ENCODE peak calls at places on chromosomes 2 and 18, in nine cellular contexts. X, B, J, H, N, M, F, T and W are unnamed samples.

GRCh38 chr2:234412726-234413125 is 84.2 kb downstream of the ARL4C start:
- DNase-seq in X (no peak), B (no peak), J (no peak), H (no peak), N (no peak), M (peak; percentile 71), F (no peak), T (peak; percentile 59), W (no peak)

GRCh38 chr2:85400541-85400940 is 9.6 kb downstream of the CAPG start:
- DNase-seq in X (no peak), B (no peak), J (no peak), H (peak; percentile 6), N (no peak), M (no peak), F (no peak), T (no peak), W (no peak)

GRCh38 chr2:168404764-168405163 is 51.3 kb upstream of the CERS6 start:
- DNase-seq in X (no peak), B (no peak), J (no peak), H (no peak), N (no peak), M (no peak), F (no peak), T (no peak), W (no peak)

GRCh38 chr2:195737531-195738162 is 80.6 kb downstream of the SLC39A10 start:
- DNase-seq in X (no peak), B (no peak), J (no peak), H (no peak), N (no peak), M (peak; percentile 20), F (no peak), T (no peak), W (no peak)

GRCh38 chr18:58891753-58892152 is 27.1 kb downstream of the ZNF532 start:
- DNase-seq in X (no peak), B (no peak), J (no peak), H (no peak), N (no peak), M (no peak), F (no peak), T (no peak), W (no peak)

GRCh38 chr2:173118385-173118784 is 42.7 kb downstream of the MAP3K20 start:
- DNase-seq in X (no peak), B (no peak), J (no peak), H (no peak), N (no peak), M (no peak), F (no peak), T (no peak), W (no peak)

GRCh38 chr2:64204006-64204632 is 59.9 kb upstream of the PELI1 start:
- DNase-seq in X (no peak), B (no peak), J (peak; percentile 17), H (peak; percentile 75), N (no peak), M (peak; percentile 41), F (no peak), T (no peak), W (peak; percentile 33)

GRCh38 chr2:20421988-20422678 is 24.7 kb upstream of the RHOB start:
- DNase-seq in X (no peak), B (no peak), J (no peak), H (no peak), N (peak; percentile 65), M (peak; percentile 92), F (no peak), T (no peak), W (no peak)

GRCh38 chr2:8154936-8155335 is 526.9 kb upstream of the ID2 start:
- DNase-seq in X (no peak), B (no peak), J (no peak), H (no peak), N (no peak), M (peak; percentile 65), F (no peak), T (no peak), W (peak; percentile 6)

GRCh38 chr2:207432471-207432870 is 97.3 kb upstream of the CREB1 start:
- DNase-seq in X (no peak), B (no peak), J (no peak), H (no peak), N (no peak), M (peak; percentile 48), F (no peak), T (no peak), W (no peak)

GRCh38 chr2:75920721-75921551 is 210.2 kb upstream of the GCFC2 start:
- DNase-seq in X (no peak), B (peak; percentile 29), J (no peak), H (no peak), N (no peak), M (no peak), F (no peak), T (no peak), W (no peak)

GRCh38 chr2:69615969-69616368 is 27.6 kb downstream of the AAK1 start:
- DNase-seq in X (no peak), B (no peak), J (no peak), H (no peak), N (no peak), M (no peak), F (no peak), T (no peak), W (no peak)

GRCh38 chr2:152372438-152372984 is 37.5 kb downstream of the FMNL2 start:
- DNase-seq in X (no peak), B (no peak), J (no peak), H (no peak), N (no peak), M (no peak), F (no peak), T (no peak), W (no peak)

GRCh38 chr2:157692768-157693167 is 64.1 kb upstream of the ACVR1C start:
- DNase-seq in X (no peak), B (no peak), J (no peak), H (no peak), N (peak; percentile 20), M (peak; percentile 59), F (no peak), T (no peak), W (no peak)

GRCh38 chr2:148058641-148059040 is 37.8 kb downstream of the MBD5 start:
- DNase-seq in X (no peak), B (no peak), J (no peak), H (no peak), N (no peak), M (peak; percentile 3), F (no peak), T (no peak), W (no peak)

GRCh38 chr2:205290299-205290698 is 392.0 kb upstream of the NRP2 start:
- DNase-seq in X (no peak), B (no peak), J (no peak), H (no peak), N (no peak), M (no peak), F (no peak), T (no peak), W (no peak)

GRCh38 chr2:241763551-241764271 is 12.9 kb upstream of the GAL3ST2 start:
- DNase-seq in X (no peak), B (no peak), J (no peak), H (no peak), N (no peak), M (no peak), F (no peak), T (no peak), W (no peak)

GRCh38 chr2:241553981-241554380 is 4.6 kb upstream of the BOK start:
- DNase-seq in X (no peak), B (no peak), J (no peak), H (no peak), N (no peak), M (no peak), F (peak; percentile 77), T (no peak), W (no peak)

GRCh38 chr2:30231726-30232026 is 342 bp downstream of the LBH start:
- DNase-seq in X (no peak), B (no peak), J (no peak), H (no peak), N (no peak), M (no peak), F (no peak), T (no peak), W (peak; percentile 31)

GRCh38 chr2:86615596-86615995 is 8.1 kb downstream of the RNF103 start:
- DNase-seq in X (no peak), B (no peak), J (no peak), H (no peak), N (no peak), M (no peak), F (no peak), T (no peak), W (no peak)

GRCh38 chr2:30417253-30417652 is 29.8 kb upstream of the LCLAT1 start:
- DNase-seq in X (no peak), B (no peak), J (no peak), H (no peak), N (no peak), M (peak; percentile 52), F (no peak), T (no peak), W (no peak)

GRCh38 chr18:62413189-62413588 is 88.1 kb downstream of the TNFRSF11A start:
- DNase-seq in X (no peak), B (no peak), J (no peak), H (no peak), N (no peak), M (no peak), F (no peak), T (no peak), W (no peak)

GRCh38 chr2:170396799-170397459 is 219.0 kb downstream of the MYO3B start:
- DNase-seq in X (peak; percentile 23), B (no peak), J (no peak), H (peak; percentile 25), N (peak; percentile 18), M (peak; percentile 8), F (no peak), T (no peak), W (no peak)

GRCh38 chr2:158969717-158970521 is 1.5 kb downstream of the TANC1 start:
- DNase-seq in X (no peak), B (peak; percentile 67), J (no peak), H (no peak), N (peak; percentile 23), M (peak; percentile 34), F (no peak), T (peak; percentile 37), W (no peak)

GRCh38 chr18:52452427-52452826 is 112.4 kb downstream of the DCC start:
- DNase-seq in X (no peak), B (no peak), J (no peak), H (no peak), N (no peak), M (no peak), F (no peak), T (no peak), W (no peak)

GRCh38 chr2:20615046-20615465 is 35.8 kb downstream of the HS1BP3 start:
- DNase-seq in X (no peak), B (no peak), J (no peak), H (no peak), N (no peak), M (no peak), F (peak; percentile 76), T (no peak), W (no peak)

GRCh38 chr2:186459009-186459408 is 27.1 kb upstream of the ZC3H15 start:
- DNase-seq in X (peak; percentile 10), B (no peak), J (no peak), H (no peak), N (no peak), M (peak; percentile 44), F (no peak), T (peak; percentile 49), W (no peak)

GRCh38 chr2:188600536-188601210 is 309.0 kb downstream of the GULP1 start:
- DNase-seq in X (no peak), B (no peak), J (no peak), H (no peak), N (no peak), M (peak; percentile 34), F (no peak), T (no peak), W (no peak)

GRCh38 chr2:41906325-41906700 is 141.5 kb upstream of the PKDCC start:
- DNase-seq in X (no peak), B (no peak), J (no peak), H (no peak), N (no peak), M (peak; percentile 25), F (no peak), T (no peak), W (no peak)

GRCh38 chr2:202072226-202072625 is 829 bp upstream of the KIAA2012 start:
- DNase-seq in X (no peak), B (peak; percentile 23), J (no peak), H (no peak), N (peak; percentile 24), M (no peak), F (no peak), T (peak; percentile 48), W (no peak)

GRCh38 chr2:20762945-20763683 is 59.8 kb downstream of the LDAH start:
- DNase-seq in X (no peak), B (no peak), J (no peak), H (no peak), N (no peak), M (no peak), F (no peak), T (no peak), W (no peak)